ENCODE peak calls at places on chromosomes 7 and 10, in seven cellular contexts. J is H1, K is HCT116, I is SK-N-SH, S is HepG2, D is GM12878, Y is K562. U is an unnamed sample.

GRCh38 chr7:30093351-30094019 is 41.3 kb upstream of the MTURN start:
- DNase-seq in S (no peak), K (no peak), D (no peak), I (no peak), J (no peak), Y (no peak), U (no peak)

GRCh38 chr7:30596043-30596641 is 1.5 kb downstream of the GARS1 start:
- DNase-seq in Y (no peak), D (no peak), S (peak; percentile 42), J (no peak), I (peak; percentile 60), K (no peak), U (peak; percentile 35)

GRCh38 chr7:95264225-95264927 is 60.0 kb downstream of the PON1 start:
- DNase-seq in Y (no peak), K (no peak), D (no peak), S (no peak), I (no peak), J (no peak), U (no peak)

GRCh38 chr10:80493482-80494021 is 39.4 kb downstream of the TSPAN14 start:
- DNase-seq in S (peak; percentile 89), K (no peak), D (no peak), Y (no peak), I (no peak), J (no peak), U (no peak)

GRCh38 chr10:44801383-44802327 is 109.5 kb upstream of the TMEM72 start:
- DNase-seq in I (no peak), S (peak; percentile 9), Y (no peak), D (no peak), K (peak; percentile 34), J (no peak), U (peak; percentile 30)

GRCh38 chr10:71740069-71740468 is 20.5 kb upstream of the C10orf105 start:
- DNase-seq in S (no peak), I (no peak), J (no peak), D (no peak), K (no peak), Y (no peak), U (no peak)

GRCh38 chr7:50782376-50783208 is at the start of gene GRB10:
- DNase-seq in D (no peak), J (peak; percentile 83), Y (peak; percentile 40), K (no peak), S (no peak), I (peak; percentile 65), U (peak; percentile 72)

GRCh38 chr10:84179059-84179710 is 5.6 kb downstream of the GPR15LG start:
- DNase-seq in D (no peak), Y (no peak), K (no peak), I (peak; percentile 74), S (no peak), J (no peak), U (no peak)

GRCh38 chr7:73496626-73497025 is 25.5 kb downstream of the BAZ1B start:
- DNase-seq in J (no peak), D (no peak), Y (no peak), K (no peak), S (no peak), I (no peak), U (no peak)

GRCh38 chr7:47580175-47580701 is 1.7 kb downstream of the TNS3 start:
- DNase-seq in I (no peak), K (no peak), S (peak; percentile 91), D (no peak), J (no peak), Y (no peak), U (peak; percentile 76)

GRCh38 chr10:86668297-86669165 is at the start of gene LDB3:
- DNase-seq in Y (no peak), D (peak; percentile 25), I (peak; percentile 65), J (no peak), K (no peak), S (no peak), U (no peak)

GRCh38 chr10:69242844-69243212 is 22.7 kb downstream of the HKDC1 start:
- DNase-seq in D (no peak), Y (no peak), K (no peak), S (no peak), I (no peak), J (no peak), U (no peak)

GRCh38 chr10:49056356-49056755 is 59.0 kb downstream of the VSTM4 start:
- DNase-seq in D (no peak), J (no peak), I (no peak), S (no peak), Y (no peak), K (no peak), U (no peak)

GRCh38 chr10:49300140-49300974 is 1.4 kb downstream of the C10orf71 start:
- DNase-seq in J (no peak), Y (peak; percentile 74), K (no peak), D (peak; percentile 59), S (no peak), I (peak; percentile 75), U (no peak)

GRCh38 chr7:84722086-84722485 is 464.8 kb downstream of the SEMA3D start:
- DNase-seq in S (no peak), Y (no peak), D (no peak), K (no peak), J (no peak), I (no peak), U (no peak)

GRCh38 chr7:99694201-99694911 is 14.6 kb upstream of the CYP3A5 start:
- DNase-seq in D (no peak), K (no peak), J (no peak), I (no peak), Y (peak; percentile 64), S (peak; percentile 91), U (no peak)

GRCh38 chr10:122142652-122143237 is 128.4 kb upstream of the BTBD16 start:
- DNase-seq in S (no peak), D (no peak), I (peak; percentile 73), K (no peak), Y (peak; percentile 68), J (peak; percentile 99), U (peak; percentile 79)

GRCh38 chr10:125149278-125150047 is 10.9 kb downstream of the CTBP2 start:
- DNase-seq in Y (no peak), K (peak; percentile 52), J (no peak), S (no peak), I (no peak), D (no peak), U (no peak)

GRCh38 chr10:77041636-77042258 is 595.9 kb downstream of the KCNMA1 start:
- DNase-seq in I (peak; percentile 61), S (no peak), Y (no peak), J (peak; percentile 35), K (no peak), D (no peak), U (no peak)

GRCh38 chr7:50818324-50818723 is 35.6 kb upstream of the GRB10 start:
- DNase-seq in I (no peak), K (no peak), Y (no peak), S (no peak), D (no peak), J (no peak), U (no peak)

GRCh38 chr10:120841522-120842189 is 9.5 kb upstream of the WDR11 start:
- DNase-seq in S (peak; percentile 82), Y (no peak), K (no peak), I (no peak), J (no peak), D (no peak), U (peak; percentile 9)

GRCh38 chr10:34753014-34753757 is 61.9 kb downstream of the PARD3 start:
- DNase-seq in Y (no peak), J (no peak), S (no peak), D (no peak), I (no peak), K (no peak), U (peak; percentile 22)

DNA sequence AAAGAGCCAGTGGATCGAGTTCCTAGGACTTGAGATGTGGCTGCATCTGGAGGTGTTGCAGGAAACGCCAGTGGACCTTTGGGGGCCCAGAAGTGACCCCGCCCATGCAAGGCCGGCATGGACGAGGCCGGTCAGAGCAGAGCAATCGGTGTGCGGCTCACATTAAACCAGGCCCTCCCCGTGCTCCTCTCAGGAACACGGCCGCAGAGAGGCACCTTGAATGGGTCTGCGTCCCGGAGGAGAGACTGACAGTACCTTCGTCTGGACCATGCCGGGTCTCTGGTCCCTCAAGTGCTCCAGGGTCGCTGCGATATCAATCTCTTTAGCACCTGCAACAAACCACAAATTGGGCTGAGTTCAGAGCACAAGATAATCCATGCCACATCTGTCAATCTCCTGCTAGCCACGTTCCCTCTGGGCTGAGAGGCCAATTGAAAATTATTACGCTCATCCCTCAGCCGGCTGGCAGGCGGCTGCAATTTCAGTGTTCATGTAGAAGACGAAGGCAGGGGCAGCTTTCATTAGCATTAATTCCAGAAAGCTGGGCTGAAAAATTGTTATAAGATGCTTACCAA is 212.0 kb downstream of the DNAJB6 start:
- DNase-seq in D (no peak), S (no peak), Y (no peak), J (no peak), I (no peak), K (no peak), U (no peak)
- TF ChIP-seq JUND in D (no peak), S (no peak), Y (no peak), J (no peak), I (no peak), K (no peak), U (no peak)

GRCh38 chr10:958856-959255 is 27.4 kb upstream of the LARP4B start:
- DNase-seq in Y (no peak), K (no peak), D (no peak), I (no peak), S (no peak), J (no peak), U (no peak)

GRCh38 chr10:954396-954795 is 22.9 kb upstream of the LARP4B start:
- DNase-seq in K (no peak), S (no peak), I (no peak), J (no peak), Y (no peak), D (no peak), U (no peak)

GRCh38 chr10:955820-956217 is 24.3 kb upstream of the LARP4B start:
- DNase-seq in J (no peak), Y (peak; percentile 26), D (no peak), S (no peak), I (no peak), K (no peak), U (no peak)

GRCh38 chr10:955127-955819 is 23.8 kb upstream of the LARP4B start:
- DNase-seq in S (no peak), J (no peak), K (no peak), Y (no peak), D (no peak), I (no peak), U (no peak)

GRCh38 chr10:958106-958505 is 26.6 kb upstream of the LARP4B start:
- DNase-seq in K (no peak), J (no peak), Y (no peak), D (no peak), I (no peak), S (no peak), U (no peak)
- TF ChIP-seq JUND in K (no peak), J (no peak), Y (no peak), D (no peak), I (no peak), S (no peak), U (no peak)

GRCh38 chr7:64892666-64893269 is 10.3 kb upstream of the ZNF273 start:
- DNase-seq in I (no peak), J (no peak), S (no peak), K (no peak), Y (no peak), D (no peak), U (no peak)
- TF ChIP-seq JUND in I (no peak), J (no peak), S (no peak), K (no peak), Y (no peak), D (no peak), U (no peak)

DNA sequence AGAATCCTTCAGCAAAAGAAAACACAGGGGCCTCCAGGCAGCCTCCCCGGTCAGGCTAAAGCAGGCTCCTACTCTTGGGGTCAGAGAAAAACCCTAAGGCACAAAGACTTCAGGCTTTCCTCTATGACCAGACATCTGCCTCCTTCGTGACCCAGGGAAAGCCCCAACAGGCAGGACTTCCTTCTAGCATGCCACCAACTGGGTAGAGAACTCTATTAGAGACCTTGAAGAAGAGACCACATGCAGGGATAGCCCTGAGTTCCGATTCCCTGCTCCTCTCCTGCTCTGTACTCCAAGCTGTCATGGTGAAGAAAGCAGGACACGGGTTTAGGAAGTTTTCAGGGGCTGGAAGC is 1.3 kb downstream of the TRPV6 start:
- DNase-seq in K (no peak), D (no peak), J (no peak), Y (no peak), S (no peak), I (no peak), U (no peak)
- TF ChIP-seq JUND in K (no peak), D (no peak), J (no peak), Y (no peak), S (no peak), I (no peak), U (no peak)

U was measured in T47D.